ENCODE peak calls at places on chromosomes 7 and 10, in five cellular contexts. L, O, T, Z and G are unnamed samples.

GRCh38 chr7:101330011-101330484 is 8.4 kb upstream of the IFT22 start:
- DNase-seq in L (no peak), O (peak; percentile 30), T (no peak), Z (no peak), G (no peak)

GRCh38 chr10:124356706-124357582 is 61.8 kb downstream of the OAT start:
- DNase-seq in L (no peak), O (no peak), T (no peak), Z (peak; percentile 44), G (no peak)

GRCh38 chr10:108393111-108393510 is 1228.6 kb upstream of the SORCS1 start:
- DNase-seq in L (no peak), O (no peak), T (peak; percentile 50), Z (no peak), G (no peak)

GRCh38 chr10:43233601-43234430 is 33.0 kb downstream of the RASGEF1A start:
- DNase-seq in L (peak; percentile 3), O (no peak), T (no peak), Z (peak; percentile 51), G (no peak)

GRCh38 chr10:23095404-23095965 is at the start of gene MSRB2:
- DNase-seq in L (peak; percentile 92), O (peak; percentile 74), T (peak; percentile 97), Z (peak; percentile 96), G (peak; percentile 96)

GRCh38 chr7:114468844-114469243 is 54.2 kb downstream of the FOXP2 start:
- DNase-seq in L (no peak), O (no peak), T (no peak), Z (no peak), G (no peak)

GRCh38 chr7:143492043-143492471 is 14.4 kb downstream of the TAS2R41 start:
- DNase-seq in L (no peak), O (no peak), T (peak; percentile 84), Z (no peak), G (peak; percentile 27)

GRCh38 chr10:69403066-69403465 is 13.7 kb downstream of the TACR2 start:
- DNase-seq in L (no peak), O (no peak), T (no peak), Z (no peak), G (no peak)

GRCh38 chr7:38584443-38585210 is 46.5 kb downstream of the AMPH start:
- DNase-seq in L (no peak), O (no peak), T (peak; percentile 83), Z (no peak), G (no peak)

GRCh38 chr10:46268076-46268881 is 18.5 kb upstream of the ANTXRL start:
- DNase-seq in L (no peak), O (no peak), T (no peak), Z (no peak), G (no peak)

GRCh38 chr7:29408841-29409243 is 154.8 kb upstream of the PRR15 start:
- DNase-seq in L (peak; percentile 34), O (peak; percentile 65), T (peak; percentile 84), Z (no peak), G (peak; percentile 71)

GRCh38 chr10:119401671-119402395 is 140.7 kb downstream of the RGS10 start:
- DNase-seq in L (no peak), O (no peak), T (peak; percentile 99), Z (no peak), G (peak; percentile 77)

GRCh38 chr10:57830877-57831535 is 436.7 kb downstream of the IPMK start:
- DNase-seq in L (no peak), O (no peak), T (no peak), Z (no peak), G (no peak)

GRCh38 chr7:1404881-1405548 is 54.3 kb downstream of the MICALL2 start:
- DNase-seq in L (no peak), O (no peak), T (no peak), Z (no peak), G (no peak)

GRCh38 chr10:43174969-43175368 is 36.7 kb downstream of the CSGALNACT2 start:
- DNase-seq in L (no peak), O (no peak), T (no peak), Z (no peak), G (no peak)

GRCh38 chr10:68127995-68128394 is 18.7 kb downstream of the MYPN start:
- DNase-seq in L (no peak), O (no peak), T (peak; percentile 8), Z (no peak), G (no peak)

GRCh38 chr7:28144266-28144665 is 36.3 kb downstream of the JAZF1 start:
- DNase-seq in L (peak; percentile 64), O (peak; percentile 59), T (no peak), Z (no peak), G (no peak)

GRCh38 chr10:110411047-110411410 is 86.7 kb upstream of the DUSP5 start:
- DNase-seq in L (no peak), O (no peak), T (peak; percentile 87), Z (no peak), G (peak; percentile 67)

GRCh38 chr7:10643545-10643944 is 330.1 kb upstream of the PHF14 start:
- DNase-seq in L (no peak), O (no peak), T (no peak), Z (no peak), G (no peak)

GRCh38 chr7:143487566-143487965 is 9.9 kb downstream of the TAS2R41 start:
- DNase-seq in L (no peak), O (no peak), T (peak; percentile 78), Z (no peak), G (no peak)

GRCh38 chr7:106542550-106543220 is 118.3 kb downstream of the CCDC71L start:
- DNase-seq in L (peak; percentile 58), O (peak; percentile 66), T (peak; percentile 92), Z (no peak), G (peak; percentile 75)